ENCODE peak calls at places on chromosomes 16 and 17, in eight cellular contexts. One of them, this sample, is unnamed.

GRCh38 chr16:62014534-62014933 is 21.7 kb downstream of the CDH8 start:
- DNase-seq in endothelial cell: no peak
- DNase-seq in left cardiac atrium: no peak
- DNase-seq in T1000: no peak
- DNase-seq in heart right ventricle: no peak
- DNase-seq in NCI-H524: no peak
- DNase-seq in HepG2: no peak
- DNase-seq in activated CD4-positive, alpha-beta T cell treated with anti-CD3 and anti-CD28 coated beads, Interleukin-2, amount 10 ng/mL, durations not matched to agents 24 days and 14 days: no peak
- DNase-seq in this sample: no peak

GRCh38 chr16:89867918-89868317 is 5.5 kb upstream of the TCF25 start:
- DNase-seq in heart right ventricle: no peak
- DNase-seq in activated CD4-positive, alpha-beta T cell treated with anti-CD3 and anti-CD28 coated beads, Interleukin-2, amount 10 ng/mL, durations not matched to agents 24 days and 14 days: no peak
- DNase-seq in NCI-H524: no peak
- DNase-seq in T1000: no peak
- DNase-seq in HepG2: no peak
- DNase-seq in left cardiac atrium: no peak
- DNase-seq in endothelial cell: no peak
- DNase-seq in this sample: no peak

GRCh38 chr16:8808613-8809353 is 11.1 kb downstream of the PMM2 start:
- DNase-seq in left cardiac atrium: no peak
- DNase-seq in T1000: no peak
- DNase-seq in heart right ventricle: no peak
- DNase-seq in activated CD4-positive, alpha-beta T cell treated with anti-CD3 and anti-CD28 coated beads, Interleukin-2, amount 10 ng/mL, durations not matched to agents 24 days and 14 days: no peak
- DNase-seq in HepG2: no peak
- DNase-seq in endothelial cell: no peak
- DNase-seq in NCI-H524: no peak
- DNase-seq in this sample: no peak

GRCh38 chr17:9905902-9906301 is 831 bp upstream of the RCVRN start:
- DNase-seq in endothelial cell: peak
- DNase-seq in heart right ventricle: no peak
- DNase-seq in left cardiac atrium: peak
- DNase-seq in HepG2: peak
- DNase-seq in NCI-H524: peak
- DNase-seq in T1000: no peak
- DNase-seq in activated CD4-positive, alpha-beta T cell treated with anti-CD3 and anti-CD28 coated beads, Interleukin-2, amount 10 ng/mL, durations not matched to agents 24 days and 14 days: peak
- DNase-seq in this sample: no peak

GRCh38 chr16:3961449-3961849 is 80.9 kb upstream of the CREBBP start:
- DNase-seq in left cardiac atrium: no peak
- DNase-seq in endothelial cell: no peak
- DNase-seq in NCI-H524: no peak
- DNase-seq in heart right ventricle: no peak
- DNase-seq in activated CD4-positive, alpha-beta T cell treated with anti-CD3 and anti-CD28 coated beads, Interleukin-2, amount 10 ng/mL, durations not matched to agents 24 days and 14 days: no peak
- DNase-seq in T1000: no peak
- DNase-seq in HepG2: peak
- DNase-seq in this sample: no peak

GRCh38 chr17:81884968-81885367 is 6.4 kb downstream of the ALYREF start:
- DNase-seq in heart right ventricle: no peak
- DNase-seq in T1000: no peak
- DNase-seq in endothelial cell: no peak
- DNase-seq in NCI-H524: no peak
- DNase-seq in HepG2: no peak
- DNase-seq in activated CD4-positive, alpha-beta T cell treated with anti-CD3 and anti-CD28 coated beads, Interleukin-2, amount 10 ng/mL, durations not matched to agents 24 days and 14 days: no peak
- DNase-seq in left cardiac atrium: no peak
- DNase-seq in this sample: peak

GRCh38 chr17:17484451-17484899 is 7.7 kb downstream of the MED9 start:
- DNase-seq in left cardiac atrium: no peak
- DNase-seq in HepG2: no peak
- DNase-seq in activated CD4-positive, alpha-beta T cell treated with anti-CD3 and anti-CD28 coated beads, Interleukin-2, amount 10 ng/mL, durations not matched to agents 24 days and 14 days: no peak
- DNase-seq in heart right ventricle: no peak
- DNase-seq in NCI-H524: peak
- DNase-seq in endothelial cell: no peak
- DNase-seq in T1000: no peak
- DNase-seq in this sample: no peak

GRCh38 chr17:47959825-47960655 is 2.4 kb upstream of the PRR15L start:
- DNase-seq in T1000: no peak
- DNase-seq in endothelial cell: no peak
- DNase-seq in NCI-H524: no peak
- DNase-seq in HepG2: no peak
- DNase-seq in heart right ventricle: no peak
- DNase-seq in left cardiac atrium: no peak
- DNase-seq in activated CD4-positive, alpha-beta T cell treated with anti-CD3 and anti-CD28 coated beads, Interleukin-2, amount 10 ng/mL, durations not matched to agents 24 days and 14 days: no peak
- DNase-seq in this sample: no peak

GRCh38 chr17:68794636-68795503 is 160.3 kb downstream of the ABCA8 start:
- DNase-seq in NCI-H524: peak
- DNase-seq in left cardiac atrium: no peak
- DNase-seq in heart right ventricle: peak
- DNase-seq in HepG2: peak
- DNase-seq in T1000: no peak
- DNase-seq in endothelial cell: no peak
- DNase-seq in activated CD4-positive, alpha-beta T cell treated with anti-CD3 and anti-CD28 coated beads, Interleukin-2, amount 10 ng/mL, durations not matched to agents 24 days and 14 days: no peak
- DNase-seq in this sample: no peak

GRCh38 chr17:11610999-11611566 is 12.8 kb downstream of the DNAH9 start:
- DNase-seq in heart right ventricle: no peak
- DNase-seq in activated CD4-positive, alpha-beta T cell treated with anti-CD3 and anti-CD28 coated beads, Interleukin-2, amount 10 ng/mL, durations not matched to agents 24 days and 14 days: no peak
- DNase-seq in HepG2: no peak
- DNase-seq in NCI-H524: peak
- DNase-seq in endothelial cell: no peak
- DNase-seq in T1000: no peak
- DNase-seq in left cardiac atrium: no peak
- DNase-seq in this sample: peak

GRCh38 chr16:22751104-22751667 is 62.8 kb upstream of the HS3ST2 start:
- DNase-seq in endothelial cell: no peak
- DNase-seq in NCI-H524: no peak
- DNase-seq in left cardiac atrium: no peak
- DNase-seq in T1000: no peak
- DNase-seq in HepG2: no peak
- DNase-seq in heart right ventricle: no peak
- DNase-seq in activated CD4-positive, alpha-beta T cell treated with anti-CD3 and anti-CD28 coated beads, Interleukin-2, amount 10 ng/mL, durations not matched to agents 24 days and 14 days: no peak
- DNase-seq in this sample: no peak

GRCh38 chr16:11676799-11677198 is 8.5 kb downstream of the SNN start:
- DNase-seq in NCI-H524: no peak
- DNase-seq in HepG2: no peak
- DNase-seq in T1000: no peak
- DNase-seq in left cardiac atrium: no peak
- DNase-seq in activated CD4-positive, alpha-beta T cell treated with anti-CD3 and anti-CD28 coated beads, Interleukin-2, amount 10 ng/mL, durations not matched to agents 24 days and 14 days: no peak
- DNase-seq in heart right ventricle: no peak
- DNase-seq in endothelial cell: no peak
- DNase-seq in this sample: no peak

GRCh38 chr17:13740692-13741091 is 139.0 kb upstream of the HS3ST3A1 start:
- DNase-seq in activated CD4-positive, alpha-beta T cell treated with anti-CD3 and anti-CD28 coated beads, Interleukin-2, amount 10 ng/mL, durations not matched to agents 24 days and 14 days: no peak
- DNase-seq in HepG2: no peak
- DNase-seq in endothelial cell: no peak
- DNase-seq in T1000: no peak
- DNase-seq in heart right ventricle: no peak
- DNase-seq in left cardiac atrium: no peak
- DNase-seq in NCI-H524: no peak
- DNase-seq in this sample: no peak

GRCh38 chr17:58333396-58334207 is 5.0 kb upstream of the TSPOAP1 start:
- DNase-seq in HepG2: no peak
- DNase-seq in activated CD4-positive, alpha-beta T cell treated with anti-CD3 and anti-CD28 coated beads, Interleukin-2, amount 10 ng/mL, durations not matched to agents 24 days and 14 days: peak
- DNase-seq in heart right ventricle: no peak
- DNase-seq in T1000: no peak
- DNase-seq in endothelial cell: no peak
- DNase-seq in left cardiac atrium: no peak
- DNase-seq in NCI-H524: no peak
- DNase-seq in this sample: no peak

GRCh38 chr17:28532063-28532960 is 20.1 kb downstream of the UNC119 start:
- DNase-seq in HepG2: no peak
- DNase-seq in NCI-H524: peak
- DNase-seq in left cardiac atrium: no peak
- DNase-seq in endothelial cell: no peak
- DNase-seq in activated CD4-positive, alpha-beta T cell treated with anti-CD3 and anti-CD28 coated beads, Interleukin-2, amount 10 ng/mL, durations not matched to agents 24 days and 14 days: no peak
- DNase-seq in T1000: no peak
- DNase-seq in heart right ventricle: no peak
- DNase-seq in this sample: no peak

GRCh38 chr16:54062361-54063346 is 223.9 kb downstream of the IRX3 start:
- DNase-seq in NCI-H524: no peak
- DNase-seq in left cardiac atrium: no peak
- DNase-seq in T1000: no peak
- DNase-seq in activated CD4-positive, alpha-beta T cell treated with anti-CD3 and anti-CD28 coated beads, Interleukin-2, amount 10 ng/mL, durations not matched to agents 24 days and 14 days: no peak
- DNase-seq in HepG2: no peak
- DNase-seq in endothelial cell: no peak
- DNase-seq in heart right ventricle: peak
- DNase-seq in this sample: no peak

GRCh38 chr16:2194852-2195315 is 1.5 kb downstream of the CASKIN1 start:
- DNase-seq in activated CD4-positive, alpha-beta T cell treated with anti-CD3 and anti-CD28 coated beads, Interleukin-2, amount 10 ng/mL, durations not matched to agents 24 days and 14 days: peak
- DNase-seq in T1000: no peak
- DNase-seq in endothelial cell: peak
- DNase-seq in heart right ventricle: no peak
- DNase-seq in HepG2: peak
- DNase-seq in left cardiac atrium: no peak
- DNase-seq in NCI-H524: peak
- DNase-seq in this sample: peak

GRCh38 chr17:3845361-3845753 is 689 bp downstream of the NCBP3 start:
- DNase-seq in T1000: no peak
- DNase-seq in endothelial cell: no peak
- DNase-seq in left cardiac atrium: no peak
- DNase-seq in activated CD4-positive, alpha-beta T cell treated with anti-CD3 and anti-CD28 coated beads, Interleukin-2, amount 10 ng/mL, durations not matched to agents 24 days and 14 days: peak
- DNase-seq in heart right ventricle: no peak
- DNase-seq in NCI-H524: no peak
- DNase-seq in HepG2: no peak
- DNase-seq in this sample: no peak

GRCh38 chr17:68326681-68327080 is 35.4 kb downstream of the ARSG start:
- DNase-seq in NCI-H524: no peak
- DNase-seq in heart right ventricle: no peak
- DNase-seq in HepG2: no peak
- DNase-seq in left cardiac atrium: no peak
- DNase-seq in T1000: no peak
- DNase-seq in activated CD4-positive, alpha-beta T cell treated with anti-CD3 and anti-CD28 coated beads, Interleukin-2, amount 10 ng/mL, durations not matched to agents 24 days and 14 days: no peak
- DNase-seq in endothelial cell: no peak
- DNase-seq in this sample: no peak

GRCh38 chr17:80774643-80775281 is 216.9 kb upstream of the CHMP6 start:
- DNase-seq in HepG2: no peak
- DNase-seq in endothelial cell: no peak
- DNase-seq in activated CD4-positive, alpha-beta T cell treated with anti-CD3 and anti-CD28 coated beads, Interleukin-2, amount 10 ng/mL, durations not matched to agents 24 days and 14 days: peak
- DNase-seq in T1000: no peak
- DNase-seq in heart right ventricle: no peak
- DNase-seq in left cardiac atrium: no peak
- DNase-seq in NCI-H524: peak
- DNase-seq in this sample: no peak

GRCh38 chr17:74424658-74425057 is 7.2 kb upstream of the GPRC5C start:
- DNase-seq in activated CD4-positive, alpha-beta T cell treated with anti-CD3 and anti-CD28 coated beads, Interleukin-2, amount 10 ng/mL, durations not matched to agents 24 days and 14 days: no peak
- DNase-seq in HepG2: no peak
- DNase-seq in endothelial cell: no peak
- DNase-seq in T1000: no peak
- DNase-seq in left cardiac atrium: no peak
- DNase-seq in NCI-H524: peak
- DNase-seq in heart right ventricle: peak
- DNase-seq in this sample: peak

GRCh38 chr17:7336240-7337175 is at the start of gene ACAP1:
- DNase-seq in activated CD4-positive, alpha-beta T cell treated with anti-CD3 and anti-CD28 coated beads, Interleukin-2, amount 10 ng/mL, durations not matched to agents 24 days and 14 days: peak
- DNase-seq in NCI-H524: no peak
- DNase-seq in left cardiac atrium: no peak
- DNase-seq in heart right ventricle: no peak
- DNase-seq in endothelial cell: peak
- DNase-seq in T1000: no peak
- DNase-seq in HepG2: no peak
- DNase-seq in this sample: no peak

GRCh38 chr17:76442341-76443338 is 10.3 kb downstream of the UBE2O start:
- DNase-seq in activated CD4-positive, alpha-beta T cell treated with anti-CD3 and anti-CD28 coated beads, Interleukin-2, amount 10 ng/mL, durations not matched to agents 24 days and 14 days: no peak
- DNase-seq in heart right ventricle: no peak
- DNase-seq in T1000: no peak
- DNase-seq in endothelial cell: no peak
- DNase-seq in left cardiac atrium: no peak
- DNase-seq in NCI-H524: no peak
- DNase-seq in HepG2: no peak
- DNase-seq in this sample: no peak

GRCh38 chr17:81951785-81952684 is 5.0 kb upstream of the MYADML2 start:
- DNase-seq in T1000: no peak
- DNase-seq in activated CD4-positive, alpha-beta T cell treated with anti-CD3 and anti-CD28 coated beads, Interleukin-2, amount 10 ng/mL, durations not matched to agents 24 days and 14 days: no peak
- DNase-seq in heart right ventricle: no peak
- DNase-seq in NCI-H524: no peak
- DNase-seq in left cardiac atrium: no peak
- DNase-seq in HepG2: peak
- DNase-seq in endothelial cell: no peak
- DNase-seq in this sample: no peak

GRCh38 chr17:21191698-21192097 is 22.3 kb downstream of the TMEM11 start:
- DNase-seq in T1000: no peak
- DNase-seq in activated CD4-positive, alpha-beta T cell treated with anti-CD3 and anti-CD28 coated beads, Interleukin-2, amount 10 ng/mL, durations not matched to agents 24 days and 14 days: no peak
- DNase-seq in heart right ventricle: no peak
- DNase-seq in NCI-H524: peak
- DNase-seq in left cardiac atrium: no peak
- DNase-seq in endothelial cell: no peak
- DNase-seq in HepG2: no peak
- DNase-seq in this sample: no peak

GRCh38 chr16:89918453-89919347 is at the start of gene MC1R:
- DNase-seq in activated CD4-positive, alpha-beta T cell treated with anti-CD3 and anti-CD28 coated beads, Interleukin-2, amount 10 ng/mL, durations not matched to agents 24 days and 14 days: peak
- DNase-seq in left cardiac atrium: no peak
- DNase-seq in NCI-H524: peak
- DNase-seq in endothelial cell: peak
- DNase-seq in HepG2: peak
- DNase-seq in T1000: no peak
- DNase-seq in heart right ventricle: peak
- DNase-seq in this sample: no peak

GRCh38 chr16:54051821-54052220 is 234.8 kb downstream of the IRX3 start:
- DNase-seq in T1000: no peak
- DNase-seq in HepG2: no peak
- DNase-seq in activated CD4-positive, alpha-beta T cell treated with anti-CD3 and anti-CD28 coated beads, Interleukin-2, amount 10 ng/mL, durations not matched to agents 24 days and 14 days: no peak
- DNase-seq in left cardiac atrium: no peak
- DNase-seq in endothelial cell: no peak
- DNase-seq in heart right ventricle: no peak
- DNase-seq in NCI-H524: no peak
- DNase-seq in this sample: no peak

GRCh38 chr17:40850287-40850972 is 16.6 kb downstream of the KRT12 start:
- DNase-seq in endothelial cell: no peak
- DNase-seq in left cardiac atrium: no peak
- DNase-seq in NCI-H524: no peak
- DNase-seq in T1000: no peak
- DNase-seq in heart right ventricle: no peak
- DNase-seq in activated CD4-positive, alpha-beta T cell treated with anti-CD3 and anti-CD28 coated beads, Interleukin-2, amount 10 ng/mL, durations not matched to agents 24 days and 14 days: no peak
- DNase-seq in HepG2: no peak
- DNase-seq in this sample: no peak

GRCh38 chr17:17693253-17693954 is 12.1 kb downstream of the RAI1 start:
- DNase-seq in endothelial cell: peak
- DNase-seq in left cardiac atrium: peak
- DNase-seq in NCI-H524: peak
- DNase-seq in activated CD4-positive, alpha-beta T cell treated with anti-CD3 and anti-CD28 coated beads, Interleukin-2, amount 10 ng/mL, durations not matched to agents 24 days and 14 days: no peak
- DNase-seq in HepG2: peak
- DNase-seq in heart right ventricle: no peak
- DNase-seq in T1000: no peak
- DNase-seq in this sample: no peak

GRCh38 chr17:17928422-17929386 is 43.5 kb downstream of the TOM1L2 start:
- DNase-seq in NCI-H524: no peak
- DNase-seq in heart right ventricle: no peak
- DNase-seq in left cardiac atrium: no peak
- DNase-seq in endothelial cell: no peak
- DNase-seq in T1000: no peak
- DNase-seq in activated CD4-positive, alpha-beta T cell treated with anti-CD3 and anti-CD28 coated beads, Interleukin-2, amount 10 ng/mL, durations not matched to agents 24 days and 14 days: no peak
- DNase-seq in HepG2: no peak
- DNase-seq in this sample: no peak

GRCh38 chr17:77769215-77769614 is 189.3 kb upstream of the TNRC6C start:
- DNase-seq in NCI-H524: peak
- DNase-seq in HepG2: no peak
- DNase-seq in heart right ventricle: no peak
- DNase-seq in left cardiac atrium: peak
- DNase-seq in T1000: no peak
- DNase-seq in activated CD4-positive, alpha-beta T cell treated with anti-CD3 and anti-CD28 coated beads, Interleukin-2, amount 10 ng/mL, durations not matched to agents 24 days and 14 days: no peak
- DNase-seq in endothelial cell: no peak
- DNase-seq in this sample: no peak

GRCh38 chr16:58002936-58003335 is 1.7 kb downstream of the USB1 start:
- DNase-seq in left cardiac atrium: no peak
- DNase-seq in heart right ventricle: no peak
- DNase-seq in NCI-H524: no peak
- DNase-seq in activated CD4-positive, alpha-beta T cell treated with anti-CD3 and anti-CD28 coated beads, Interleukin-2, amount 10 ng/mL, durations not matched to agents 24 days and 14 days: no peak
- DNase-seq in HepG2: no peak
- DNase-seq in T1000: no peak
- DNase-seq in endothelial cell: no peak
- DNase-seq in this sample: no peak

GRCh38 chr16:84550096-84550495 is 45.6 kb upstream of the MEAK7 start:
- DNase-seq in HepG2: no peak
- DNase-seq in T1000: no peak
- DNase-seq in heart right ventricle: no peak
- DNase-seq in left cardiac atrium: no peak
- DNase-seq in endothelial cell: no peak
- DNase-seq in NCI-H524: no peak
- DNase-seq in activated CD4-positive, alpha-beta T cell treated with anti-CD3 and anti-CD28 coated beads, Interleukin-2, amount 10 ng/mL, durations not matched to agents 24 days and 14 days: peak
- DNase-seq in this sample: no peak

GRCh38 chr16:8648867-8649266 is 25.6 kb upstream of the ABAT start:
- DNase-seq in left cardiac atrium: no peak
- DNase-seq in endothelial cell: no peak
- DNase-seq in NCI-H524: no peak
- DNase-seq in heart right ventricle: no peak
- DNase-seq in HepG2: no peak
- DNase-seq in activated CD4-positive, alpha-beta T cell treated with anti-CD3 and anti-CD28 coated beads, Interleukin-2, amount 10 ng/mL, durations not matched to agents 24 days and 14 days: no peak
- DNase-seq in T1000: no peak
- DNase-seq in this sample: no peak

This sample was measured in D341Med.